ENCODE peak calls at places on chromosome 21, in five cellular contexts. L, V, A, U and F are unnamed samples.

GRCh38 chr21:36065497-36066036 is 4.3 kb upstream of the CBR1 start:
- DNase-seq in V (peak), L (no peak), U (peak), A (peak), F (no peak)

GRCh38 chr21:43600642-43601397 is 58.5 kb downstream of the HSF2BP start:
- DNase-seq in U (peak), A (peak), V (no peak), L (no peak), F (no peak)

GRCh38 chr21:33894736-33895288 is 20.8 kb downstream of the ATP5PO start:
- DNase-seq in L (no peak), V (peak), U (peak), A (peak), F (peak)

GRCh38 chr21:26684866-26685265 is 111.8 kb upstream of the CYYR1 start:
- DNase-seq in U (peak), L (no peak), A (no peak), V (no peak), F (no peak)

GRCh38 chr21:33384851-33385331 is 18.3 kb upstream of the IFNGR2 start:
- DNase-seq in L (no peak), V (no peak), A (peak), U (no peak), F (no peak)

GRCh38 chr21:41316200-41316599 is 401 bp upstream of the FAM3B start:
- DNase-seq in L (no peak), A (no peak), U (no peak), V (no peak), F (no peak)

GRCh38 chr21:15976807-15977206 is 247.0 kb downstream of the USP25 start:
- DNase-seq in U (no peak), A (no peak), L (no peak), V (peak), F (no peak)

GRCh38 chr21:43767980-43768867 is 7.9 kb downstream of the CSTB start:
- DNase-seq in V (peak), U (peak), L (no peak), A (peak), F (peak)

GRCh38 chr21:41634858-41635257 is 126.9 kb upstream of the TMPRSS2 start:
- DNase-seq in L (no peak), V (no peak), U (peak), A (no peak), F (no peak)

GRCh38 chr21:46159390-46159789 is 4.0 kb upstream of the FTCD start:
- DNase-seq in A (no peak), V (no peak), U (no peak), L (no peak), F (no peak)

GRCh38 chr21:21199342-21200102 is 201.3 kb downstream of the NCAM2 start:
- DNase-seq in L (no peak), A (no peak), V (no peak), U (no peak), F (no peak)

GRCh38 chr21:33801424-33802405 is 113.9 kb downstream of the ATP5PO start:
- DNase-seq in U (peak), L (peak), V (peak), A (peak), F (no peak)

GRCh38 chr21:38012700-38013099 is 96.4 kb upstream of the KCNJ6 start:
- DNase-seq in V (no peak), L (no peak), U (no peak), A (no peak), F (no peak)

GRCh38 chr21:33655591-33656221 is 13.4 kb downstream of the ITSN1 start:
- DNase-seq in L (no peak), A (peak), V (peak), U (peak), F (peak)

GRCh38 chr21:21436012-21436545 is 437.9 kb downstream of the NCAM2 start:
- DNase-seq in U (no peak), V (no peak), L (no peak), A (no peak), F (no peak)

GRCh38 chr21:27359141-27359540 is 392.3 kb upstream of the ADAMTS5 start:
- DNase-seq in U (no peak), L (no peak), V (no peak), A (peak), F (no peak)

GRCh38 chr21:37503848-37504467 is 137.4 kb downstream of the DYRK1A start:
- DNase-seq in U (no peak), V (no peak), A (peak), L (no peak), F (no peak)

GRCh38 chr21:29730281-29730680 is 209.5 kb downstream of the GRIK1 start:
- DNase-seq in L (no peak), U (no peak), V (no peak), A (no peak), F (no peak)

GRCh38 chr21:36097427-36098230 is 27.8 kb downstream of the CBR1 start:
- DNase-seq in V (no peak), U (peak), L (no peak), A (peak), F (no peak)

GRCh38 chr21:43785134-43785533 is 4.2 kb upstream of the RRP1 start:
- DNase-seq in V (no peak), A (no peak), U (no peak), L (no peak), F (no peak)

GRCh38 chr21:36960676-36961284 is 5.7 kb downstream of the HLCS start:
- DNase-seq in V (no peak), U (no peak), A (no peak), L (no peak), F (no peak)

GRCh38 chr21:42840411-42841155 is 38.8 kb downstream of the WDR4 start:
- DNase-seq in A (no peak), L (no peak), V (no peak), U (no peak), F (no peak)

GRCh38 chr21:35843911-35844667 is 216.2 kb downstream of the SETD4 start:
- DNase-seq in A (no peak), U (no peak), V (no peak), L (no peak), F (no peak)

GRCh38 chr21:37006521-37007291 is at the start of gene RIPPLY3:
- DNase-seq in U (no peak), A (no peak), L (peak), V (peak), F (no peak)

GRCh38 chr21:42412636-42412933 is 8.9 kb downstream of the UBASH3A start:
- DNase-seq in V (no peak), A (no peak), U (no peak), L (no peak), F (no peak)

GRCh38 chr21:39620856-39621255 is 8.1 kb downstream of the B3GALT5 start:
- DNase-seq in V (no peak), L (no peak), U (no peak), A (no peak), F (no peak)

GRCh38 chr21:16420086-16420724 is 690.4 kb downstream of the USP25 start:
- DNase-seq in A (peak), V (peak), U (peak), L (no peak), F (peak)

GRCh38 chr21:33246506-33246905 is 16.8 kb downstream of the IFNAR2 start:
- DNase-seq in V (no peak), L (no peak), U (no peak), A (no peak), F (no peak)

GRCh38 chr21:44938976-44939531 is 775 bp upstream of the SLX9 start:
- DNase-seq in L (no peak), A (no peak), V (no peak), U (no peak), F (no peak)

GRCh38 chr21:34933609-34934345 is 115.3 kb downstream of the RUNX1 start:
- DNase-seq in L (no peak), U (no peak), V (no peak), A (no peak), F (no peak)

GRCh38 chr21:36437745-36438128 is 42.2 kb downstream of the CLDN14 start:
- DNase-seq in V (no peak), A (peak), L (no peak), U (peak), F (no peak)

GRCh38 chr21:41166947-41167346 is 1.0 kb upstream of the BACE2 start:
- DNase-seq in U (no peak), V (no peak), A (no peak), L (no peak), F (peak)